ENCODE peak calls at places on chromosomes 1 and 21, in eight cellular contexts. V is stimulated activated CD4-positive, alpha-beta T cell treated with anti-CD3 and anti-CD28 coated beads, Interleukin-4, amount 100 ng/mL, for 48 hours; R is cardiac fibroblast; S is heart right ventricle; J is AG04450; B is NCI-H524; E is effector memory CD8-positive, alpha-beta T cell; O is A549. L is an unnamed sample.

GRCh38 chr1:31689821-31690220 is 14.0 kb downstream of the COL16A1 start:
- DNase-seq in S (no peak), J (peak; percentile 85), V (no peak), O (peak; percentile 47), B (no peak), R (peak; percentile 90), E (no peak), L (no peak)

GRCh38 chr21:35048706-35049617 is at the start of gene RUNX1:
- DNase-seq in J (no peak), R (peak; percentile 59), E (peak; percentile 81), S (peak; percentile 25), B (no peak), V (peak; percentile 76), O (no peak), L (peak; percentile 82)

GRCh38 chr1:178417858-178418257 is 78.9 kb downstream of the CLEC20A start:
- DNase-seq in B (no peak), S (no peak), O (peak; percentile 44), R (peak; percentile 33), J (peak; percentile 20), E (no peak), V (no peak), L (no peak)

GRCh38 chr1:60765204-60765603 is 317.2 kb upstream of the NFIA start:
- DNase-seq in V (no peak), O (no peak), B (peak; percentile 28), S (no peak), J (no peak), E (no peak), R (peak; percentile 51), L (no peak)

GRCh38 chr21:43209575-43210453 is 41.0 kb downstream of the CRYAA start:
- DNase-seq in B (no peak), J (no peak), E (no peak), S (no peak), O (peak; percentile 66), R (peak; percentile 77), V (no peak), L (no peak)

GRCh38 chr1:8257621-8258020 is 60.3 kb upstream of the SLC45A1 start:
- DNase-seq in R (no peak), V (no peak), J (no peak), E (no peak), O (no peak), S (no peak), B (no peak), L (no peak)

GRCh38 chr1:186566140-186566850 is 105.4 kb upstream of the PDC start:
- DNase-seq in R (no peak), J (no peak), O (peak; percentile 14), B (no peak), E (no peak), V (no peak), S (no peak), L (no peak)

GRCh38 chr1:20485527-20486456 is at the start of gene CAMK2N1:
- DNase-seq in O (peak; percentile 66), E (peak; percentile 45), V (peak; percentile 37), J (no peak), B (peak; percentile 42), S (peak; percentile 79), R (peak; percentile 82), L (peak; percentile 82)

GRCh38 chr1:208111646-208112200 is 132.5 kb downstream of the PLXNA2 start:
- DNase-seq in V (no peak), S (no peak), R (no peak), J (no peak), E (no peak), B (no peak), O (no peak), L (no peak)

GRCh38 chr1:219567341-219567947 is 45.5 kb downstream of the ZC3H11B start:
- DNase-seq in R (peak; percentile 77), O (no peak), S (peak; percentile 15), E (no peak), J (no peak), B (peak; percentile 7), V (no peak), L (no peak)

GRCh38 chr1:70090875-70091274 is 114.5 kb downstream of the LRRC40 start:
- DNase-seq in E (no peak), J (peak; percentile 67), O (no peak), B (no peak), S (no peak), R (peak; percentile 51), V (no peak), L (peak; percentile 26)

GRCh38 chr1:93616221-93616995 is 65.2 kb downstream of the BCAR3 start:
- DNase-seq in V (no peak), B (no peak), S (peak; percentile 44), R (peak; percentile 48), J (no peak), E (no peak), O (peak; percentile 46), L (peak; percentile 59)

GRCh38 chr21:42858185-42858847 is 21.0 kb downstream of the WDR4 start:
- DNase-seq in O (no peak), J (no peak), S (no peak), V (no peak), B (peak; percentile 30), E (no peak), R (no peak), L (no peak)

GRCh38 chr1:198936371-198937083 is 297.7 kb downstream of the PTPRC start:
- DNase-seq in B (no peak), S (no peak), O (no peak), J (no peak), R (peak; percentile 52), V (no peak), E (no peak), L (peak; percentile 20)

GRCh38 chr1:190578531-190578930 is 100.9 kb upstream of the BRINP3 start:
- DNase-seq in R (no peak), O (no peak), J (no peak), E (no peak), B (peak; percentile 21), S (no peak), V (no peak), L (peak; percentile 7)

GRCh38 chr1:110515896-110516295 is 3.1 kb downstream of the KCNA10 start:
- DNase-seq in O (no peak), B (no peak), R (no peak), J (no peak), E (no peak), V (no peak), S (no peak), L (no peak)

GRCh38 chr1:225887030-225887314 is 2.0 kb downstream of the LEFTY1 start:
- DNase-seq in B (no peak), R (no peak), O (no peak), S (no peak), E (no peak), V (no peak), J (no peak), L (no peak)

GRCh38 chr1:159132271-159132881 is 39.0 kb upstream of the CADM3 start:
- DNase-seq in O (peak; percentile 59), E (peak; percentile 61), J (peak; percentile 26), V (peak; percentile 70), R (peak; percentile 78), S (peak; percentile 36), B (peak; percentile 38), L (peak; percentile 49)

L was measured in MG63.